ENCODE peak calls at places on chromosome 10, in nine cellular contexts. Q is substantia nigra; J is MM.1S; R is foreskin fibroblast; A is AG04450; K is BJ; I is psoas muscle; L is glomerular endothelial cell; M is activated CD4-positive, alpha-beta T cell treated with anti-CD3 and anti-CD28 coated beads for 36 hours. P is an unnamed sample.
A peak's percentile ranks its signal among the peaks of the same experiment; 100 is the strongest.

GRCh38 chr10:127374074-127374680 is 174.9 kb upstream of the NPS start:
- DNase-seq in Q (no peak), J (no peak), R (no peak), A (no peak), K (no peak), I (no peak), L (no peak), M (no peak), P (no peak)

GRCh38 chr10:123993534-123994416 is 99.6 kb downstream of the CHST15 start:
- DNase-seq in Q (no peak), J (no peak), R (no peak), A (no peak), K (no peak), I (peak; percentile 46), L (no peak), M (no peak), P (no peak)

GRCh38 chr10:102815790-102816549 is 21.2 kb downstream of the CYP17A1 start:
- DNase-seq in Q (no peak), J (no peak), R (peak; percentile 27), A (peak; percentile 81), K (peak; percentile 47), I (no peak), L (peak; percentile 91), M (no peak), P (no peak)

GRCh38 chr10:19347592-19347991 is 299.0 kb downstream of the MALRD1 start:
- DNase-seq in Q (no peak), J (no peak), R (no peak), A (no peak), K (no peak), I (no peak), L (no peak), M (no peak), P (no peak)

GRCh38 chr10:4242561-4243035 is 457.6 kb upstream of the KLF6 start:
- DNase-seq in Q (no peak), J (no peak), R (peak; percentile 78), A (peak; percentile 71), K (peak; percentile 72), I (no peak), L (no peak), M (no peak), P (no peak)

GRCh38 chr10:95475827-95476481 is 85.2 kb downstream of the SORBS1 start:
- DNase-seq in Q (no peak), J (no peak), R (no peak), A (no peak), K (no peak), I (peak; percentile 73), L (no peak), M (no peak), P (no peak)

GRCh38 chr10:132677096-132677904 is 108.6 kb downstream of the NKX6-2 start:
- DNase-seq in Q (no peak), J (no peak), R (no peak), A (no peak), K (no peak), I (peak; percentile 31), L (no peak), M (peak; percentile 1), P (no peak)

GRCh38 chr10:68684413-68684812 is 36.6 kb upstream of the CCAR1 start:
- DNase-seq in Q (no peak), J (peak; percentile 53), R (no peak), A (no peak), K (no peak), I (no peak), L (no peak), M (no peak), P (peak; percentile 7)

GRCh38 chr10:123795196-123795780 is 96.3 kb downstream of the CPXM2 start:
- DNase-seq in Q (no peak), J (no peak), R (no peak), A (no peak), K (no peak), I (no peak), L (no peak), M (no peak), P (no peak)

GRCh38 chr10:119541459-119542356 is 811 bp downstream of the RGS10 start:
- DNase-seq in Q (no peak), J (peak; percentile 29), R (no peak), A (no peak), K (no peak), I (peak; percentile 61), L (no peak), M (peak; percentile 82), P (no peak)

P was measured in RPMI8226.